ENCODE peak calls at places on chromosomes 2 and 18, in five cellular contexts. K, O, C, G and B are unnamed samples.

GRCh38 chr2:100606740-100607343 is 44.0 kb downstream of the PDCL3 start:
- DNase-seq in O (peak), G (no peak), C (peak), K (peak), B (peak)

GRCh38 chr2:241344925-241345651 is 11.0 kb upstream of the FARP2 start:
- DNase-seq in K (no peak), C (no peak), G (no peak), O (no peak), B (no peak)

GRCh38 chr18:32349728-32350395 is 120.8 kb downstream of the GAREM1 start:
- DNase-seq in O (peak), K (no peak), C (peak), G (no peak), B (peak)

GRCh38 chr2:88950010-88950409 is 258.5 kb downstream of the RPIA start:
- DNase-seq in K (no peak), O (peak), C (no peak), G (no peak), B (peak)

GRCh38 chr2:152038451-152038958 is 60.3 kb downstream of the CACNB4 start:
- DNase-seq in C (no peak), O (no peak), K (no peak), G (no peak), B (no peak)

GRCh38 chr2:27566628-27567027 is 16.2 kb upstream of the ZNF512 start:
- DNase-seq in C (no peak), K (no peak), O (no peak), G (no peak), B (no peak)

GRCh38 chr2:195664528-195664927 is 7.5 kb downstream of the SLC39A10 start:
- DNase-seq in K (no peak), C (no peak), O (no peak), G (no peak), B (no peak)

GRCh38 chr18:27673861-27674260 is 488.8 kb upstream of the CHST9 start:
- DNase-seq in O (no peak), G (no peak), C (no peak), K (no peak), B (no peak)

GRCh38 chr2:196453613-196454047 is 185.9 kb upstream of the CCDC150 start:
- DNase-seq in K (peak), G (peak), O (peak), C (peak), B (peak)

GRCh38 chr18:43350176-43350575 is 72.9 kb upstream of the SYT4 start:
- DNase-seq in K (no peak), C (no peak), G (no peak), O (no peak), B (no peak)
- TF ChIP-seq SUZ12 in K (no peak), C (no peak), G (no peak), O (no peak), B (no peak)

DNA sequence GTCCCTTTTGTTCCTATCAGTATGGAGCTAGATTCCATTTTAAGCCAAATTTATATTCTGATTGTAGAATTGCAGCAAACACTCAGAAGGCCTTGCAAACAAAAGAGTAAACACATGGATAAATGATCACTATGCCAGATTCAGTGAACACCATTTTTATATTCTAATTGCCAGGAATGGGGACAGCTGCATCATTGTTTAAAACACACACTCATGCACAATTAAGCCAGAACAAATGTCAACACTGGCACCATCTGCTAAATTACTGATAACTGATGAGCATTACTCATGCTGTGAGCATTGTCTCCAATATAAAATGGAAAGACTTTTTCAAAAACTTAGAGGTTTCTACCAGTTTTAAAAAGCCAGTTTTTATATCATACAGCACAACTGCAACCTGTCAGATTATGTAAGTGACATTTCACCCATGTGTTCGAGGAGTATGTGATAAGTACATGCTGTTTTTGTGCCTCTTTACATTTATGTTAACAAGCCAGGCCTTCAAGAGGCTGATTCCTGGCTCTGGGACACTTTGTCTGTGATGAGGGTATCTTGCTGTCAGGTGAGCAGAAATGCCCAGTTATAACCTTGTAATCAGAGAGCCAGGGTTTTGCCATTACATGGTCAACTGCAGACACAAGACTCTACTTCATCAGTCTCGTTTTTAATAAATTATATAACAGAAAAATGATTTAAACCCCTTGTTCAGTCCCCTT is 4.4 kb upstream of the ST8SIA5 start:
- DNase-seq in G (no peak), O (no peak), K (no peak), C (no peak), B (no peak)
- TF ChIP-seq SUZ12 in G (no peak), O (no peak), K (no peak), C (no peak), B (no peak)

DNA sequence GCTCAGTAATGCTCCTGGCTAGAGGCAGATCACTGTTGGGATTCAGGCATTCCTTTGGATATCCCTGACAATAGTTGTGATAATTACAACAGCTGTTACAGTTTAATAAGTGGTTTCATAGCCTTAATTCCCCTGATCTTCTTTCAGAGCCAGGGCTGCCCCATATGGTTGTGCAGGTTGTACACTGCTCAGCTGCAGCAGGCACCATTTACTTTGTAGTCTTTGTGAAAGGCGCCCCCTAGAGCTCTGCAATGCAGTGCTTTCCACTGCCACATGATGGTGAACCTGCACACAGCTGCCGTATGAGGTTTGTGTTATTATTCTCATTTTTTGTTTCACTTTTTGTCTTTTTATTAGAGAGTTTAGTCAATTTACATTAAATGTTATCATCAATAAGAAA is 239.1 kb downstream of the KCNS3 start:
- DNase-seq in G (no peak), O (peak), K (no peak), C (peak), B (peak)
- TF ChIP-seq SUZ12 in G (no peak), O (no peak), K (no peak), C (no peak), B (no peak)

GRCh38 chr2:109450574-109451265 is 163.0 kb downstream of the SEPTIN10 start:
- DNase-seq in O (no peak), G (no peak), K (no peak), C (no peak), B (no peak)
- TF ChIP-seq SUZ12 in O (no peak), G (no peak), K (no peak), C (no peak), B (no peak)

GRCh38 chr2:234038076-234038802 is 12.3 kb upstream of the SPP2 start:
- DNase-seq in C (no peak), O (no peak), G (no peak), K (no peak), B (no peak)
- TF ChIP-seq SUZ12 in C (no peak), O (no peak), G (no peak), K (no peak), B (no peak)